ENCODE peak calls at places on chromosomes 3 and 15, in seven cellular contexts. L is brain microvascular endothelial cell; W is effector memory CD4-positive, alpha-beta T cell; R is upper lobe of right lung; I is PC-3; J is heart right ventricle; U is pancreas. F is an unnamed sample.

GRCh38 chr15:77869021-77869895 is 208.3 kb downstream of the TBC1D2B start:
- DNase-seq in L (no peak), U (peak; percentile 43), I (peak; percentile 46), J (no peak), R (peak; percentile 38), W (no peak), F (no peak)

GRCh38 chr3:113275876-113276580 is 64.7 kb downstream of the BOC start:
- DNase-seq in J (peak; percentile 36), R (no peak), W (no peak), L (peak; percentile 53), U (no peak), I (peak; percentile 55), F (peak; percentile 51)

GRCh38 chr3:56823421-56823926 is 21.7 kb upstream of the ARHGEF3 start:
- DNase-seq in L (no peak), W (no peak), R (no peak), U (no peak), J (no peak), I (no peak), F (no peak)

GRCh38 chr15:69908518-69909420 is 188.9 kb downstream of the TLE3 start:
- DNase-seq in W (no peak), R (no peak), J (no peak), I (peak; percentile 7), L (no peak), U (no peak), F (no peak)

GRCh38 chr3:75332784-75333183 is 331.3 kb upstream of the FRG2C start:
- DNase-seq in U (no peak), L (no peak), J (no peak), R (no peak), W (no peak), I (no peak), F (no peak)

GRCh38 chr3:101781166-101781565 is 2.2 kb downstream of the NXPE3 start:
- DNase-seq in W (no peak), R (no peak), U (no peak), J (no peak), L (no peak), I (no peak), F (peak; percentile 4)

GRCh38 chr3:176814252-176814651 is 383.0 kb downstream of the TBL1XR1 start:
- DNase-seq in U (peak; percentile 69), I (peak; percentile 78), W (no peak), R (no peak), J (peak; percentile 47), L (peak; percentile 55), F (no peak)

GRCh38 chr15:31352911-31353811 is 26.5 kb downstream of the KLF13 start:
- DNase-seq in J (peak; percentile 77), W (no peak), I (no peak), L (peak; percentile 62), R (peak; percentile 84), U (peak; percentile 64), F (peak; percentile 87)

GRCh38 chr3:69305011-69305410 is 80.9 kb downstream of the FRMD4B start:
- DNase-seq in U (no peak), R (no peak), L (no peak), I (peak; percentile 43), J (no peak), W (no peak), F (no peak)

DNA sequence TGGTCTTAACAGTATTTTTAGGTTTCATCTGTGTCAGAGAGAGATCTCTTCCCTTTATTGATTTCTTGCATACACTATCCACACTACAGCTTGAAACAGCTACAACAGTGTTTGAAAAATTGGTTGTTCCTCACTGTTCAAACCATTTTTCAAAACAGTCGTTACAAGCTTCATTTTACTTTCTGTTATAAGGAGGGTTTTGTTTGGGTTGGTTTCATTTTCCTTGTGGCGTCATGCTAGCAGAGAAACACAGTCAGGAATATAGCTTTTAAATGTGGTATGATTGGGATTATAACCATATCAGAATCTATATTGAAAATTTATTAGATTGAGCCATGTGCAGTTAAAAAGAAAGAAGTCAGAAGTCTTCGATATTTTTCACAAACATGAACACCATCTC is 400.6 kb downstream of the ZBTB20 start:
- DNase-seq in U (no peak), R (no peak), I (no peak), L (no peak), W (no peak), J (no peak), F (peak; percentile 47)
- H3K27ac ChIP-seq in U (no peak overlapping the region), R (peak overlapping the region; percentile 53), I (no peak overlapping the region), L (no peak overlapping the region), W (no peak overlapping the region), J (peak overlapping the region; percentile 34), F (peak overlapping the region; percentile 74)

GRCh38 chr3:183779896-183780450 is 45.4 kb downstream of the MAP6D1 start:
- DNase-seq in J (no peak), L (no peak), W (no peak), I (no peak), U (no peak), R (peak; percentile 73), F (no peak)

GRCh38 chr3:183775781-183776180 is 49.6 kb downstream of the MAP6D1 start:
- DNase-seq in I (no peak), W (no peak), J (peak; percentile 57), U (no peak), R (no peak), L (no peak), F (no peak)

GRCh38 chr3:183782576-183782975 is 42.8 kb downstream of the MAP6D1 start:
- DNase-seq in U (no peak), I (peak; percentile 18), W (no peak), L (no peak), J (no peak), R (no peak), F (no peak)

GRCh38 chr3:183777016-183777618 is 48.3 kb downstream of the MAP6D1 start:
- DNase-seq in I (no peak), U (no peak), L (no peak), W (no peak), R (no peak), J (no peak), F (no peak)

DNA sequence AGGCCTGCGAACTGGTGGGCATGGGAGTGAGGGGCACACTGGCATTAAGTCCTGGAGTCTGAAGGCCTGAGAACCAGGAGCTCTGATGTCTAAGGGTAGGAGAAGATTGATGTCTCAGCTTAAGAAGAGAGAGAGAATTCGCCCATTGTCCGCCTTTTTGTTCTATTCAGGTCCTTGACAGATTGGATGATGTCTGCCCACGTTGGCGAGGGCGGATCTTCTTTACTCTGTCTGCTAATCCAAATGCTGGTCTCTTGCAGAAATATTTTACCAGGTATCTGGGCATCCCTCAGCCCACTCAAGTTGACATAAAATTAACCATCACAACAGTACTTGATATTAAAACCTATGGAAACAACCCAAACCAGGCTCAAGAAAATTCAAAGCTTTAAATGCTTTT is 44.1 kb downstream of the MAP6D1 start:
- DNase-seq in L (no peak), J (no peak), W (no peak), I (no peak), R (no peak), U (no peak), F (no peak)
- H3K36me3 ChIP-seq in L (peaks cover 57% of the 10 kb centered on the region), J (no peaks in the 10 kb centered on the region), W (peaks cover 50% of the 10 kb centered on the region), I (peaks cover 48% of the 10 kb centered on the region), R (peaks cover 66% of the 10 kb centered on the region), U (peaks cover 25% of the 10 kb centered on the region), F (peaks cover 58% of the 10 kb centered on the region)

DNA sequence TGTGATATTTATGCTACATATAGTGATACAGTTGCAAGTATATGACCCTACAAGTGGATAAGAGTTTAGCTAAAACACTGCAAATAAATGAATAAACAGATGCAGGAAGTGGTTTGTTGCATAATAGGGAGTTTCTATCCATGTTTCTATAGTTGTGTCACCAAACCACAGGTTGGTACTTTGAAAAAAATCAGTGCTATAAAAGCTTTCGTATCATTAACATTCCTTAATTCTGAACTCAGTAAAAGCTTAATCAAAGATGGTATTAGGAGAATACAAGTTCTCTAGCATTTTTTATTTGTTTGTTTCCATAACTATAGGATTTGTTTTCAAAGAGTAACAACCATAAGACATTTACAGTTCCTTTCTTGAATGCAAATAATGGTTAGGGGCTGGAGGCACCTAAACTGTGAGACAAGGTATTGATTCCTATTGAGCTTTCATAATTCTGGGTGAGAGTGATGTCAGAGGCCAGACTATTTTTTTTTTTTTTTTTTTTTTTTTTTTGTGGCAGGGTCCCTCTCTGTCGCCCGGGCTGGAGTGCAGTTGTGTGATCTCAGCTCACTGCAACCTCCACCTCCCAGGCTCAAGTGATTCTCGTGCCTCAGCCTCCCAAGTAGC is 29.6 kb downstream of the CPOX start:
- DNase-seq in U (no peak), I (peak; percentile 81), J (no peak), R (no peak), W (no peak), L (no peak), F (no peak)
- H3K27ac ChIP-seq in U (no peak overlapping the region), I (peak overlapping the region; percentile 62), J (no peak overlapping the region), R (no peak overlapping the region), W (peak overlapping the region; percentile 87), L (no peak overlapping the region), F (peak overlapping the region; percentile 43)

GRCh38 chr3:184259878-184260570 is 1.3 kb downstream of the CAMK2N2 start:
- DNase-seq in L (peak; percentile 20), J (peak; percentile 36), W (peak; percentile 18), R (no peak), U (peak; percentile 81), I (peak; percentile 34), F (no peak)

GRCh38 chr3:184259396-184259877 is 1.9 kb downstream of the CAMK2N2 start:
- DNase-seq in R (no peak), U (no peak), I (no peak), W (no peak), J (no peak), L (no peak), F (no peak)

GRCh38 chr3:184262166-184262926 is 993 bp upstream of the CAMK2N2 start:
- DNase-seq in I (no peak), J (no peak), W (no peak), U (peak; percentile 89), R (no peak), L (no peak), F (no peak)

GRCh38 chr3:184261270-184262165 is at the start of gene CAMK2N2:
- DNase-seq in W (peak; percentile 65), U (peak; percentile 94), I (peak; percentile 80), R (peak; percentile 76), L (peak; percentile 31), J (peak; percentile 51), F (peak; percentile 28)

GRCh38 chr3:184260571-184261269 is 633 bp downstream of the CAMK2N2 start:
- DNase-seq in J (no peak), L (no peak), U (peak; percentile 74), W (no peak), I (no peak), R (no peak), F (no peak)
- H3K36me3 ChIP-seq in J (no peaks in the 10 kb centered on the region), L (no peaks in the 10 kb centered on the region), U (no peaks in the 10 kb centered on the region), W (no peaks in the 10 kb centered on the region), I (no peaks in the 10 kb centered on the region), R (no peaks in the 10 kb centered on the region), F (no peaks in the 10 kb centered on the region)

DNA sequence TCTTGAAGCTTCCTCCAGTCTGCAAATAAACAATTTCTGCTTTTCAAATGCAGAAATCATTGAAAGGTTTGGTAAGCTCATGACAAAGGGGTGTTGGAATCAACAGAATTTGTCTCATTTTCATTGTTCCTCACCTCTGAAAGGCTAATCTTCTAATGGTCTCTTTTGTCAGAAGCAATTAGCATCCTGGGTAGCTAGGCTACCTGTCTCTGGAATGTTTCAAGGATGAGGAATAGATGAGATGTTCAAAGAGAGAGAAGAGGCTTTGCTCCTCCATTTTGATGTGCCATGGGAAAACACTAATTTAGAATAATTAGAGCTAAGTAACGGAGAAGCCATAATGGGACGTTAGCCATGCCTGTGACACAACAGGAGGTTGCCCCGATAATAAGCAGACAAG is 43.5 kb upstream of the SIAH2 start:
- DNase-seq in L (no peak), R (no peak), J (no peak), W (no peak), I (no peak), U (no peak), F (no peak)
- H3K27ac ChIP-seq in L (no peak overlapping the region), R (no peak overlapping the region), J (no peak overlapping the region), W (no peak overlapping the region), I (no peak overlapping the region), U (no peak overlapping the region), F (no peak overlapping the region)

F was measured in SJSA1.